ENCODE peak calls at places on chromosome 21, in five cellular contexts. One of them, this sample, is unnamed.

GRCh38 chr21:42375966-42376337 is 9.6 kb upstream of the TFF1 start:
- DNase-seq in substantia nigra: no peak
- DNase-seq in hepatocyte: no peak
- DNase-seq in left ventricle myocardium inferior: no peak
- DNase-seq in stomach: no peak
- DNase-seq in this sample: no peak

GRCh38 chr21:29332461-29333354 is 34.0 kb downstream of the BACH1 start:
- DNase-seq in substantia nigra: no peak
- DNase-seq in hepatocyte: no peak
- DNase-seq in left ventricle myocardium inferior: no peak
- DNase-seq in stomach: no peak
- DNase-seq in this sample: peak

GRCh38 chr21:32364387-32364786 is 28.4 kb downstream of the URB1 start:
- DNase-seq in substantia nigra: no peak
- DNase-seq in hepatocyte: no peak
- DNase-seq in left ventricle myocardium inferior: peak
- DNase-seq in stomach: peak
- DNase-seq in this sample: no peak

GRCh38 chr21:15289896-15290841 is 225.4 kb upstream of the NRIP1 start:
- DNase-seq in substantia nigra: no peak
- DNase-seq in hepatocyte: peak
- DNase-seq in left ventricle myocardium inferior: peak
- DNase-seq in stomach: peak
- DNase-seq in this sample: peak

GRCh38 chr21:15731243-15731613 is 1.4 kb downstream of the USP25 start:
- DNase-seq in substantia nigra: no peak
- DNase-seq in hepatocyte: no peak
- DNase-seq in left ventricle myocardium inferior: no peak
- DNase-seq in stomach: no peak
- DNase-seq in this sample: no peak

GRCh38 chr21:18335651-18336050 is 67.9 kb downstream of the TMPRSS15 start:
- DNase-seq in substantia nigra: no peak
- DNase-seq in hepatocyte: no peak
- DNase-seq in left ventricle myocardium inferior: no peak
- DNase-seq in stomach: no peak
- DNase-seq in this sample: no peak

GRCh38 chr21:43814215-43815106 is 25.1 kb downstream of the RRP1 start:
- DNase-seq in substantia nigra: no peak
- DNase-seq in hepatocyte: no peak
- DNase-seq in left ventricle myocardium inferior: no peak
- DNase-seq in stomach: no peak
- DNase-seq in this sample: no peak

GRCh38 chr21:27590271-27590670 is 623.4 kb upstream of the ADAMTS5 start:
- DNase-seq in substantia nigra: no peak
- DNase-seq in hepatocyte: no peak
- DNase-seq in left ventricle myocardium inferior: peak
- DNase-seq in stomach: no peak
- DNase-seq in this sample: peak

GRCh38 chr21:18759751-18760161 is 356.2 kb upstream of the TMPRSS15 start:
- DNase-seq in substantia nigra: no peak
- DNase-seq in hepatocyte: no peak
- DNase-seq in left ventricle myocardium inferior: no peak
- DNase-seq in stomach: no peak
- DNase-seq in this sample: no peak

GRCh38 chr21:43864806-43865470 is at the start of gene AGPAT3:
- DNase-seq in substantia nigra: no peak
- DNase-seq in hepatocyte: peak
- DNase-seq in left ventricle myocardium inferior: peak
- DNase-seq in stomach: no peak
- DNase-seq in this sample: no peak

GRCh38 chr21:32359719-32360260 is 33.0 kb downstream of the URB1 start:
- DNase-seq in substantia nigra: no peak
- DNase-seq in hepatocyte: no peak
- DNase-seq in left ventricle myocardium inferior: no peak
- DNase-seq in stomach: no peak
- DNase-seq in this sample: no peak

GRCh38 chr21:30620522-30620921 is at the start of gene KRTAP20-4:
- DNase-seq in substantia nigra: no peak
- DNase-seq in hepatocyte: no peak
- DNase-seq in left ventricle myocardium inferior: no peak
- DNase-seq in stomach: no peak
- DNase-seq in this sample: no peak

GRCh38 chr21:32921632-32922230 is 104.0 kb upstream of the OLIG2 start:
- DNase-seq in substantia nigra: no peak
- DNase-seq in hepatocyte: no peak
- DNase-seq in left ventricle myocardium inferior: no peak
- DNase-seq in stomach: peak
- DNase-seq in this sample: no peak

GRCh38 chr21:17732306-17732705 is 86.8 kb downstream of the C21orf91 start:
- DNase-seq in substantia nigra: no peak
- DNase-seq in hepatocyte: no peak
- DNase-seq in left ventricle myocardium inferior: no peak
- DNase-seq in stomach: no peak
- DNase-seq in this sample: no peak

GRCh38 chr21:31326478-31327247 is 17.4 kb downstream of the TIAM1 start:
- DNase-seq in substantia nigra: no peak
- DNase-seq in hepatocyte: no peak
- DNase-seq in left ventricle myocardium inferior: no peak
- DNase-seq in stomach: no peak
- DNase-seq in this sample: no peak

GRCh38 chr21:30340714-30341573 is 3.5 kb upstream of the KRTAP27-1 start:
- DNase-seq in substantia nigra: no peak
- DNase-seq in hepatocyte: peak
- DNase-seq in left ventricle myocardium inferior: no peak
- DNase-seq in stomach: peak
- DNase-seq in this sample: peak

GRCh38 chr21:31647650-31648049 is 11.8 kb upstream of the SOD1 start:
- DNase-seq in substantia nigra: no peak
- DNase-seq in hepatocyte: no peak
- DNase-seq in left ventricle myocardium inferior: no peak
- DNase-seq in stomach: no peak
- DNase-seq in this sample: no peak

GRCh38 chr21:24939288-24939687 is 668.0 kb downstream of the MRPL39 start:
- DNase-seq in substantia nigra: no peak
- DNase-seq in hepatocyte: no peak
- DNase-seq in left ventricle myocardium inferior: no peak
- DNase-seq in stomach: peak
- DNase-seq in this sample: no peak

GRCh38 chr21:29258626-29259335 is 39.9 kb upstream of the BACH1 start:
- DNase-seq in substantia nigra: no peak
- DNase-seq in hepatocyte: no peak
- DNase-seq in left ventricle myocardium inferior: no peak
- DNase-seq in stomach: no peak
- DNase-seq in this sample: peak

GRCh38 chr21:43890042-43890441 is 25.0 kb downstream of the AGPAT3 start:
- DNase-seq in substantia nigra: no peak
- DNase-seq in hepatocyte: no peak
- DNase-seq in left ventricle myocardium inferior: no peak
- DNase-seq in stomach: no peak
- DNase-seq in this sample: no peak

GRCh38 chr21:42438316-42439205 is 34.9 kb downstream of the UBASH3A start:
- DNase-seq in substantia nigra: no peak
- DNase-seq in hepatocyte: no peak
- DNase-seq in left ventricle myocardium inferior: no peak
- DNase-seq in stomach: no peak
- DNase-seq in this sample: no peak

DNA sequence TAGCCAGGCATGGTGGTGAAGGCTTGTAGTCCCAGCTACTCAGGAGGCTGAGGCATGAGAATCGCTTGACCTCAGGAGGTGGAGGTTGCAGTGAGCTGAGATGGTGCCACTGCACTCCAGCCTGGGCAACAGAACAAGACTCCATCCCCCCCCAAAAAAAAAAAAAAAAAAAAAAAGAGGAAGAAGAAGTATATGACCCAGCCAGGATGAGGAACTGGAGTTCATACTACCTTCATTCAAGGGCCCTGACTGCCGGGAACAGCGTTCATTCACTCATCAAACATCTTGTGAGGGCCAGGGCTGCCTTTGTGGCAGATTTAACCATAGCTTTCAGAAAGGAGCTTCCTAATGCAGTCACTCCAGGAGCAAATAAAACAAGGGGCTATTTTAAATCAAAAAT is 127.6 kb downstream of the MRPS6 start:
- DNase-seq in substantia nigra: no peak
- DNase-seq in hepatocyte: no peak
- DNase-seq in left ventricle myocardium inferior: no peak
- DNase-seq in stomach: no peak
- DNase-seq in this sample: no peak
- H3K27ac ChIP-seq in substantia nigra: peak
- H3K27ac ChIP-seq in hepatocyte: peak
- H3K27ac ChIP-seq in left ventricle myocardium inferior: peak
- H3K27ac ChIP-seq in stomach: peak
- H3K27ac ChIP-seq in this sample: peak

GRCh38 chr21:46334351-46335140 is 10.6 kb downstream of the PCNT start:
- DNase-seq in substantia nigra: no peak
- DNase-seq in hepatocyte: no peak
- DNase-seq in left ventricle myocardium inferior: no peak
- DNase-seq in stomach: no peak
- DNase-seq in this sample: no peak
- H3K27ac ChIP-seq in substantia nigra: no peak
- H3K27ac ChIP-seq in hepatocyte: no peak
- H3K27ac ChIP-seq in left ventricle myocardium inferior: no peak
- H3K27ac ChIP-seq in stomach: no peak
- H3K27ac ChIP-seq in this sample: no peak

DNA sequence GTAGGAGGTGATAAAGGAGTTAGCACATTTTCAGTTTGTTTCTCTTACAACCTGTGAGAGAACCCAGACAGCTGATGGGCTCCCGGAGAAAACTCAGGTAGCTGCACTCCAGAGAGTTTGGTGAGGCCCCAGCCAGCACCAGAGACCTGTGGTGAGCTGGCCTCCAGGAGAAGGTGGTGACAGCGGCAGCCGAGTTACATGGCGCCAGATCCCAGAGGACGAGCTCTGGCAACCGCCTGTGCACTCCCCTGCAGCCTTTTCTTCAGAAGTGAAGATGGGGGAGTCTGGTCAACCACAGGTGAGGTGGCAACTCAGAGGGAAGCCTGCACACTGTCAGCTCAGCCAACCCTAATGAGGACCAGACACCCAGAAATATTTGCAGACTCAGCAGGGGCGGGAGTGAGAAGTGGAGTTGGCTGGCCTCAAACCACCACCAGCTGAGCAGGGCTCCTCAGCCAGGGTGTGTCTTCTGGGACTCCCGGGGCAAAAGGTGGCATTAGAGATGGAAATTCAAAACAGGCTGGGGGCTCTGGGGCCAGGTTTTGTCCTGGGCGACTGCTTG is 209.7 kb downstream of the SETD4 start:
- DNase-seq in substantia nigra: no peak
- DNase-seq in hepatocyte: no peak
- DNase-seq in left ventricle myocardium inferior: no peak
- DNase-seq in stomach: no peak
- DNase-seq in this sample: peak
- H3K27ac ChIP-seq in substantia nigra: no peak
- H3K27ac ChIP-seq in hepatocyte: no peak
- H3K27ac ChIP-seq in left ventricle myocardium inferior: peak
- H3K27ac ChIP-seq in stomach: no peak
- H3K27ac ChIP-seq in this sample: no peak

DNA sequence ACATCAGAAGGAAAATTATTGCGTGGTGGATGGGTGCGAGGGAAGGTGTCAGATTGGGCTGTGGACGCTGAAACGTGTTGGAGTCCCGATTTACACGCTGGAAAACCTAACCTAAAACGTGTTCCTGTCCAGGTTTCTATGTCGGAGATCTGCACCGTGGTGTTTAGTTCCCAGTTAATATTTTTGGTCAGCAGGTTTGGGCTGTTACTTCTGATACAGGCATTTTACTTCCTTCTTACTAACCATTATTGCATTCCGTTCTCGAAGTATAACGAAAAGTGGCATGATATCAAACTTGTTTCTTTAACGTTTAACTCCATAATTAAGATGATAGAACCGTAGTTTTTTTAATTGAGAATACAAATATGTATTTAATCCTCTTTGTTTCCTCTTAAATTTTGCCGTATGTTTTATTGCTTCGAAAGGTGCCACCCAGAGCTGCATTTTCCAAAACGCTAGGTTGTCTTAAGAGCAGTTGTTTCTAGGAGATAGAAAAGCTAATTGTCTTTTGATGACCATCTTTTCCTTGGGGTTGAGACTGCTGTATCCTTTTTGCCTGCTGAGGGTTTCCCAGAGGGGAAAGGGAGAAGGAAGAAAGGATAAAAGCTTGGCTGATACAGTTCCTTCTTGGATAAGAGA is 1.3 kb downstream of the ADARB1 start:
- DNase-seq in substantia nigra: no peak
- DNase-seq in hepatocyte: no peak
- DNase-seq in left ventricle myocardium inferior: no peak
- DNase-seq in stomach: no peak
- DNase-seq in this sample: no peak
- H3K27ac ChIP-seq in substantia nigra: no peak
- H3K27ac ChIP-seq in hepatocyte: peak
- H3K27ac ChIP-seq in left ventricle myocardium inferior: peak
- H3K27ac ChIP-seq in stomach: peak
- H3K27ac ChIP-seq in this sample: no peak

DNA sequence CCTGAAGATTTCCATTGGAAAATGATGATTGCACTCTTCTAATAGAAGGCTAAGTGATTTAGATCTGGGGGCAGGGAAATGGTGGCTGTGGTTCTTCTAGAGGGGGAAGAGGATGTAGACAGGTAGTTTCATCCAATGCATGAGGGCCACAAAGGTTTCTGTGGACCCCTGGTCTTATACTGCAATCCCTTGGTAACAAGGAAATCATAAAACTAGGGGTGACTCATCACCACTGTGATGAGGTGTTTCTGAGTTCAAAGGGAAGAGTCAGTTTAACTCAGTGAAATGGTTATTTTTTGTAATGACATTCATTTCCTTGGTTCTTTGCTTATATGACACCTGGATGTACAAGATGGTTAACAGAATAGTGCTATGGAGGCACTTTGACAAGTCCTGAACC is 20.3 kb downstream of the B3GALT5 start:
- DNase-seq in substantia nigra: no peak
- DNase-seq in hepatocyte: peak
- DNase-seq in left ventricle myocardium inferior: no peak
- DNase-seq in stomach: no peak
- DNase-seq in this sample: no peak
- H3K27ac ChIP-seq in substantia nigra: no peak
- H3K27ac ChIP-seq in hepatocyte: peak
- H3K27ac ChIP-seq in left ventricle myocardium inferior: no peak
- H3K27ac ChIP-seq in stomach: no peak
- H3K27ac ChIP-seq in this sample: no peak

GRCh38 chr21:46217511-46218196 is 10.9 kb downstream of the LSS start:
- DNase-seq in substantia nigra: no peak
- DNase-seq in hepatocyte: no peak
- DNase-seq in left ventricle myocardium inferior: no peak
- DNase-seq in stomach: no peak
- DNase-seq in this sample: no peak
- H3K27ac ChIP-seq in substantia nigra: peak
- H3K27ac ChIP-seq in hepatocyte: no peak
- H3K27ac ChIP-seq in left ventricle myocardium inferior: no peak
- H3K27ac ChIP-seq in stomach: no peak
- H3K27ac ChIP-seq in this sample: no peak

GRCh38 chr21:45818276-45818903 is 163.2 kb upstream of the COL6A1 start:
- DNase-seq in substantia nigra: no peak
- DNase-seq in hepatocyte: peak
- DNase-seq in left ventricle myocardium inferior: no peak
- DNase-seq in stomach: no peak
- DNase-seq in this sample: no peak
- H3K27ac ChIP-seq in substantia nigra: no peak
- H3K27ac ChIP-seq in hepatocyte: peak
- H3K27ac ChIP-seq in left ventricle myocardium inferior: no peak
- H3K27ac ChIP-seq in stomach: no peak
- H3K27ac ChIP-seq in this sample: no peak